ENCODE peak calls at places on chromosome 13, in seven cellular contexts. D, R, Z, Q, P, K and L are unnamed samples.

GRCh38 chr13:24834902-24835510 is 71.0 kb downstream of the RNF17 start:
- DNase-seq in D (no peak), R (no peak), Z (no peak), Q (no peak), P (no peak), K (no peak), L (no peak)

GRCh38 chr13:39370554-39370953 is 232.4 kb downstream of the LHFPL6 start:
- DNase-seq in D (no peak), R (peak; percentile 34), Z (no peak), Q (no peak), P (peak; percentile 56), K (peak; percentile 40), L (no peak)

GRCh38 chr13:79108914-79109643 is 297.0 kb downstream of the RBM26 start:
- DNase-seq in D (no peak), R (no peak), Z (no peak), Q (peak; percentile 20), P (no peak), K (no peak), L (no peak)

GRCh38 chr13:45242070-45242469 is 41.2 kb upstream of the KCTD4 start:
- DNase-seq in D (no peak), R (peak; percentile 64), Z (peak; percentile 64), Q (no peak), P (no peak), K (peak; percentile 53), L (no peak)

GRCh38 chr13:99655351-99656091 is 154.2 kb downstream of the TM9SF2 start:
- DNase-seq in D (no peak), R (peak; percentile 6), Z (no peak), Q (no peak), P (peak; percentile 72), K (peak; percentile 24), L (no peak)

GRCh38 chr13:101785858-101786257 is 333.4 kb downstream of the ITGBL1 start:
- DNase-seq in D (peak; percentile 86), R (no peak), Z (no peak), Q (no peak), P (no peak), K (peak; percentile 3), L (no peak)

GRCh38 chr13:97448503-97449251 is 14.7 kb downstream of the RAP2A start:
- DNase-seq in D (no peak), R (no peak), Z (no peak), Q (no peak), P (no peak), K (no peak), L (no peak)

GRCh38 chr13:112346173-112346898 is 29.8 kb upstream of the SPACA7 start:
- DNase-seq in D (peak; percentile 87), R (no peak), Z (no peak), Q (no peak), P (no peak), K (no peak), L (no peak)

GRCh38 chr13:22196777-22197176 is 525.9 kb downstream of the FGF9 start:
- DNase-seq in D (no peak), R (no peak), Z (no peak), Q (no peak), P (no peak), K (no peak), L (no peak)

GRCh38 chr13:29858667-29859066 is 8.2 kb upstream of the UBL3 start:
- DNase-seq in D (no peak), R (peak; percentile 66), Z (no peak), Q (no peak), P (no peak), K (peak; percentile 59), L (no peak)

GRCh38 chr13:26412961-26413716 is 144.3 kb upstream of the WASF3 start:
- DNase-seq in D (no peak), R (no peak), Z (no peak), Q (no peak), P (no peak), K (no peak), L (no peak)

GRCh38 chr13:101730420-101731000 is 278.0 kb downstream of the ITGBL1 start:
- DNase-seq in D (no peak), R (no peak), Z (no peak), Q (no peak), P (no peak), K (no peak), L (no peak)

GRCh38 chr13:36282818-36283432 is 14.7 kb downstream of the CCDC169 start:
- DNase-seq in D (no peak), R (peak; percentile 77), Z (peak; percentile 67), Q (no peak), P (no peak), K (peak; percentile 57), L (no peak)

GRCh38 chr13:48975926-48976676 is 389 bp downstream of the FNDC3A start:
- DNase-seq in D (peak; percentile 73), R (peak; percentile 75), Z (peak; percentile 84), Q (peak; percentile 91), P (no peak), K (peak; percentile 75), L (peak; percentile 83)

GRCh38 chr13:48977973-48978372 is 2.3 kb downstream of the FNDC3A start:
- DNase-seq in D (no peak), R (peak; percentile 44), Z (no peak), Q (no peak), P (no peak), K (peak; percentile 57), L (no peak)

GRCh38 chr13:48973845-48974431 is 1.8 kb upstream of the FNDC3A start:
- DNase-seq in D (no peak), R (no peak), Z (no peak), Q (no peak), P (no peak), K (no peak), L (no peak)

GRCh38 chr13:48976677-48977625 is 1.2 kb downstream of the FNDC3A start:
- DNase-seq in D (no peak), R (peak; percentile 32), Z (no peak), Q (no peak), P (no peak), K (no peak), L (no peak)

DNA sequence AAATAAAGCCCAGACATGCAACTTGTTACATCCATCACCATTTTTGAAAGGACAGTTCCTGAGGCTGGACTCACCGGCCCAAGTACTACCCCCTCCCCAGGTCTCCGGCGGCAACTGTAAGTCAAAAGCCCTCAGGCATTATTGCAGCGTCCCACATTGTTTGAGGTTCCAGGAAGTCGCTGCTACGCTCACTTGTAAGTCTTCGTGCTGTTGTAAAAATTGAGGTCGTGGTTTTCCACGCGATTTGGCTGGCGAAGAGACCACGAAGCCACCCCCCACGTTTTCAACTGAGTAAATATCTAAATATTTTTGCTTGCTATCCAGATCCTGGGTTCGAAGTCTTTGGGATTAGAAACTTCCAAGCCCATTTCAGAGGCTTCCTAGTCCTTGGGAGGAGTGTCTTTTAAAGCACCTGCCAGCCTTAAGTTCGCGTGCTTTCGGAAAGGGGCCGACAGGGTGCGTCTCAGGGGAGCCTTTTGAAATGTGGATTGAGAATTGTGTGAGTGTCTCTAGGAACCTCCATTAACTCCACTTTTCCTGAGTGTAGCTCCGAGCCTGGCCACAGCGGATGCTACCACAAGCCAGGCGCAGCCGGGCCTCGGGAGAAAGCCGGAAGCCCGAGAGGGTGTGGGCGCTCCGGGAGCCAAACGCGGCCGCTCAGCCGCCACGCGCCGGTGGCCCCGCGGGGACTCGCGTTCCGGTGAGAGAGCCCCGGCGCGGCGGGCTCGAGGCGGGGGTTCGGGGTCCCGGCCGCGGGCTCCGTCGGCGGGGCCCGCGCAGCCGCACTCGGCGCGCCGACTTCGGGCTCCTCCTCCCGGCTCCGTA is at the start of gene FNDC3A:
- DNase-seq in D (peak; percentile 37), R (peak; percentile 66), Z (peak; percentile 84), Q (no peak), P (no peak), K (peak; percentile 64), L (peak; percentile 76)
- TF ChIP-seq CTCF in D (no peak), R (peak; percentile 28), Z (peak; percentile 8), Q (peak; percentile 15), P (no peak), K (no peak), L (no peak)

GRCh38 chr13:27794921-27795717 is 2.8 kb downstream of the GSX1 start:
- DNase-seq in D (no peak), R (no peak), Z (no peak), Q (no peak), P (no peak), K (no peak), L (no peak)
- H3K4me3 ChIP-seq in D (no peak overlapping the region), R (no peak overlapping the region), Z (no peak overlapping the region), Q (no peak overlapping the region), P (no peak overlapping the region), K (no peak overlapping the region), L (no peak overlapping the region)

GRCh38 chr13:71979616-71980015 is 112.6 kb upstream of the DACH1 start:
- DNase-seq in D (peak; percentile 26), R (no peak), Z (no peak), Q (no peak), P (no peak), K (no peak), L (no peak)
- TF ChIP-seq CTCF in D (peak; percentile 70), R (no peak), Z (no peak), Q (peak; percentile 29), P (no peak), K (no peak), L (no peak)

GRCh38 chr13:46354143-46355087 is 32.6 kb downstream of the RUBCNL start:
- DNase-seq in D (no peak), R (peak; percentile 94), Z (peak; percentile 90), Q (peak; percentile 37), P (peak; percentile 84), K (peak; percentile 88), L (no peak)
- H3K4me3 ChIP-seq in D (no peak overlapping the region), R (no peak overlapping the region), Z (no peak overlapping the region), Q (no peak overlapping the region), P (no peak overlapping the region), K (no peak overlapping the region), L (no peak overlapping the region)

GRCh38 chr13:20131057-20131832 is 29.6 kb downstream of the GJA3 start:
- DNase-seq in D (peak; percentile 21), R (no peak), Z (no peak), Q (no peak), P (no peak), K (no peak), L (no peak)
- TF ChIP-seq CTCF in D (no peak), R (no peak), Z (no peak), Q (no peak), P (no peak), K (no peak), L (no peak)